ENCODE peak calls at places on chromosomes 11 and 22, in seven cellular contexts. X, D, T, C, I, G and W are unnamed samples.

GRCh38 chr11:127493330-127493729 is 492.8 kb upstream of the KIRREL3 start:
- DNase-seq in I (no peak), D (no peak), T (peak), C (peak), X (no peak), G (peak), W (no peak)

GRCh38 chr11:115760528-115760837 is 256.3 kb upstream of the CADM1 start:
- DNase-seq in X (no peak), I (no peak), G (no peak), T (no peak), C (no peak), D (no peak), W (no peak)

GRCh38 chr11:60842688-60843605 is 1.0 kb downstream of the CCDC86 start:
- DNase-seq in T (peak), X (no peak), C (no peak), D (no peak), I (no peak), G (no peak), W (no peak)

GRCh38 chr22:30196141-30196866 is 50.3 kb downstream of the LIF start:
- DNase-seq in D (peak), I (peak), T (peak), C (peak), X (peak), G (peak), W (peak)

GRCh38 chr11:64619811-64620285 is 28.8 kb downstream of the SLC22A12 start:
- DNase-seq in D (no peak), X (no peak), T (peak), I (no peak), C (no peak), G (peak), W (no peak)

GRCh38 chr11:134714021-134714656 is 302.1 kb upstream of the B3GAT1 start:
- DNase-seq in D (peak), I (no peak), C (no peak), X (no peak), T (no peak), G (no peak), W (no peak)

GRCh38 chr11:130737041-130737830 is 179.0 kb downstream of the SNX19 start:
- DNase-seq in X (no peak), G (no peak), I (no peak), D (no peak), T (no peak), C (peak), W (no peak)

GRCh38 chr22:40000171-40000570 is 5.4 kb downstream of the FAM83F start:
- DNase-seq in G (no peak), X (no peak), D (no peak), T (no peak), C (no peak), I (no peak), W (no peak)

GRCh38 chr11:99973993-99974392 is 713.1 kb upstream of the ARHGAP42 start:
- DNase-seq in I (no peak), D (no peak), C (no peak), G (no peak), T (no peak), X (no peak), W (no peak)

GRCh38 chr22:46444390-46444854 is 93.0 kb downstream of the CELSR1 start:
- DNase-seq in C (no peak), D (no peak), T (no peak), I (no peak), X (no peak), G (no peak), W (no peak)

GRCh38 chr22:22866381-22867111 is 21.1 kb upstream of the IGLL5 start:
- DNase-seq in G (peak), X (no peak), I (no peak), D (no peak), T (no peak), C (no peak), W (no peak)

GRCh38 chr11:124656759-124657627 is 16.5 kb downstream of the SIAE start:
- DNase-seq in X (no peak), T (peak), G (no peak), C (no peak), I (no peak), D (no peak), W (no peak)

GRCh38 chr11:15942936-15943335 is 413.4 kb downstream of the SOX6 start:
- DNase-seq in C (no peak), T (no peak), X (no peak), D (no peak), G (no peak), I (no peak), W (no peak)

GRCh38 chr22:48234011-48234410 is 1471.6 kb downstream of the TBC1D22A start:
- DNase-seq in I (no peak), D (no peak), X (no peak), T (no peak), C (no peak), G (no peak), W (no peak)

GRCh38 chr22:44734801-44735517 is 17.4 kb upstream of the ARHGAP8 start:
- DNase-seq in D (no peak), I (no peak), X (no peak), C (no peak), T (no peak), G (no peak), W (no peak)

GRCh38 chr22:20438678-20439492 is 1.3 kb upstream of the SCARF2 start:
- DNase-seq in C (no peak), I (no peak), T (no peak), G (no peak), D (no peak), X (no peak), W (no peak)

GRCh38 chr11:58580311-58580710 is 1.4 kb downstream of the ZFP91 start:
- DNase-seq in D (no peak), I (no peak), G (no peak), X (no peak), C (no peak), T (no peak), W (no peak)